ENCODE peak calls at places on chromosomes 11 and 22, in four cellular contexts. P, V, C and Z are unnamed samples.

GRCh38 chr11:107140988-107141387 is 122.7 kb upstream of the GUCY1A2 start:
- DNase-seq in P (no peak), V (no peak), C (no peak), Z (no peak)

GRCh38 chr11:68928108-68928429 is 24.4 kb downstream of the IGHMBP2 start:
- DNase-seq in V (no peak), C (no peak), P (no peak), Z (no peak)

GRCh38 chr22:17398159-17398558 is 28.9 kb downstream of the CECR2 start:
- DNase-seq in P (no peak), V (no peak), C (no peak), Z (no peak)

GRCh38 chr11:75667268-75667830 is 1.5 kb downstream of the MAP6 start:
- DNase-seq in P (no peak), C (peak), V (peak), Z (no peak)

GRCh38 chr22:29768052-29768680 is 997 bp downstream of the UQCR10 start:
- DNase-seq in C (no peak), P (no peak), V (no peak), Z (no peak)

GRCh38 chr11:84310261-84310660 is 1024.1 kb upstream of the CCDC90B start:
- DNase-seq in P (no peak), V (peak), C (no peak), Z (no peak)

GRCh38 chr11:74543991-74544390 is 48.4 kb upstream of the POLD3 start:
- DNase-seq in V (peak), P (no peak), C (no peak), Z (no peak)

GRCh38 chr11:75625970-75626691 is 42.7 kb downstream of the MAP6 start:
- DNase-seq in C (no peak), V (peak), P (peak), Z (no peak)

GRCh38 chr11:134858783-134859480 is 446.9 kb upstream of the B3GAT1 start:
- DNase-seq in V (no peak), C (no peak), P (no peak), Z (no peak)

GRCh38 chr22:19719055-19719482 is 4.3 kb upstream of the GP1BB start:
- DNase-seq in P (no peak), V (no peak), C (no peak), Z (no peak)

GRCh38 chr11:10674991-10675440 is 18.5 kb downstream of the IRAG1 start:
- DNase-seq in V (no peak), P (no peak), C (no peak), Z (no peak)

GRCh38 chr22:17422736-17423343 is 53.6 kb downstream of the CECR2 start:
- DNase-seq in P (no peak), C (no peak), V (peak), Z (no peak)

GRCh38 chr22:30457964-30458363 is 13.9 kb downstream of the SEC14L3 start:
- DNase-seq in C (no peak), P (peak), V (no peak), Z (no peak)

GRCh38 chr11:47378011-47378835 is at the start of gene SPI1:
- DNase-seq in P (no peak), V (peak), C (no peak), Z (no peak)

GRCh38 chr11:123125169-123125568 is 63.2 kb upstream of the HSPA8 start:
- DNase-seq in V (no peak), P (no peak), C (no peak), Z (no peak)

GRCh38 chr11:134063991-134064747 is 4.7 kb upstream of the JAM3 start:
- DNase-seq in P (no peak), V (no peak), C (no peak), Z (peak)

GRCh38 chr11:47216141-47216798 is 1.5 kb downstream of the DDB2 start:
- DNase-seq in C (no peak), P (peak), V (peak), Z (no peak)

GRCh38 chr11:3095712-3096361 is 38.6 kb upstream of the CARS1 start:
- DNase-seq in P (peak), V (peak), C (no peak), Z (peak)

GRCh38 chr11:68009391-68010000 is 631 bp upstream of the ALDH3B1 start:
- DNase-seq in C (no peak), V (no peak), P (peak), Z (no peak)

GRCh38 chr11:118872403-118872821 is 11.3 kb upstream of the CXCR5 start:
- DNase-seq in C (no peak), V (no peak), P (no peak), Z (no peak)

GRCh38 chr11:116073854-116074837 is 569.9 kb upstream of the CADM1 start:
- DNase-seq in V (peak), P (no peak), C (no peak), Z (no peak)

GRCh38 chr22:46012182-46012880 is 35.4 kb upstream of the WNT7B start:
- DNase-seq in V (no peak), C (no peak), P (no peak), Z (no peak)

GRCh38 chr11:100929377-100929776 is 200.2 kb downstream of the PGR start:
- DNase-seq in C (no peak), V (no peak), P (peak), Z (no peak)

GRCh38 chr11:118928870-118929495 is 3.3 kb upstream of the BCL9L start:
- DNase-seq in C (no peak), P (peak), V (peak), Z (no peak)

GRCh38 chr11:1740786-1741530 is 9.4 kb downstream of the IFITM10 start:
- DNase-seq in P (no peak), V (no peak), C (no peak), Z (no peak)
- H3K56ac ChIP-seq in P (no peak), V (no peak), C (no peak), Z (no peak)

DNA sequence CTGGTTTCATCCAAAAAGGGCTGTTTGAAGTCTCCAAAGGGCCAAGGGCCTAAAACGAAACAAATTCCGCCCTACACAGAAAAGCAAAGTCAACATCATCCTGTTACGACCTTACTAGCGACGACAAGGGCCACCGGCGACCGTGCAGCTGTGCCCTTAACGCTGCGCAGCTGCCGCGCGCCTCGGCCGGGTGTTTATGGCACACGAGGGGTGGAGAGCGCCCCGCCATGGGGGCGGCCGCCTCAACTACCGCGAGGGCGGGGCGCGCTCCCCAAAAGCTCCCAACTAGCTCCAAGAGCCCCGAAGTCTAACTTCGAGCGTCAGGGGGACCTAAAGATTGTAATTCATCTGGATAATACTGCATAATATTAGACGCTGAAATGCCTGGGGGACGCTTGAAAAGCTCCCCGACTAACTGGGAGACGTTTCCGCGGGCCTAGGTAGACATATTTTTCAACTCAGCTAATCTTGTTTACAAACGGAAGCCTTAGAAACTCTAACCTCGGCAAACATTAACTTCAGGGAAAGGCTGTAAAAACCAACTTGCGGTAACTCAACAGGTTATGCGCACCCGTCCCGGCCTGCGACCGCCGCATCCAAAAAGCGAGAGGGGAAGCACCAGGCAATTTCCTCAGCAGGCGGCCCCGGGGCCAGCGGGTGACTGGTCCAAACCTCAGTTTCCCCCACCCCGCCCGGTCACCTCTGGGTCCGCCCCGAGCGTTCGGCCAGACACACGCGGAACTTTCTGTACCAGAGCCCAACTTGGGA is 688 bp downstream of the TMEM123 start:
- DNase-seq in V (peak), C (peak), P (peak), Z (no peak)
- H3K56ac ChIP-seq in V (peak), C (no peak), P (peak), Z (peak)

GRCh38 chr11:70586261-70587094 is 188.1 kb downstream of the CTTN start:
- DNase-seq in V (no peak), P (no peak), C (no peak), Z (no peak)
- H3K56ac ChIP-seq in V (no peak), P (no peak), C (no peak), Z (no peak)

DNA sequence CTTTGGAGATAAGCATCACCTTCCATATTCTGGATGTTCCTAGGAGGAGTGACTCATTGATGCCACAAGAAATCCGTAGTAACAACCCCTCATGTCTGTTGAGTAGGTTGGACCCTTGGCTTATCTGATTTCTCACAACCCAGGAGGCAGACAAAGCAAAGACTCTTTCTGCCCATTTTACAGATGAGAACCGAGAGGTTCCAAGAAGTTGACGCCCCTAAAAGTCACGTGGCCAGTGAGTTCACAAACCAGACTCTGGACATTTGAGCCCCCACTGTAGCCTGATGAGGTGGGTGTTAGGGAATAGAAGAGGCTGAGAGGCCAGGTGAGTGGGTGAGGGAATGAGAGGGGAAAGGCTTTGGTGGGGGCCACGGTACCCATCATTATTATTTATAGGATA is 70.3 kb downstream of the TSPAN18 start:
- DNase-seq in P (no peak), V (no peak), C (no peak), Z (no peak)
- H3K56ac ChIP-seq in P (no peak), V (no peak), C (no peak), Z (no peak)

GRCh38 chr11:109981028-109981636 is 112.1 kb upstream of the ZC3H12C start:
- DNase-seq in P (no peak), C (no peak), V (no peak), Z (no peak)
- H3K56ac ChIP-seq in P (no peak), C (no peak), V (no peak), Z (no peak)